ENCODE peak calls at places on chromosome 9, in ten cellular contexts. Z is astrocyte of the spinal cord; L is HCT116; A is left colon; B is NCI-H510A treated with DMSO at 0.1 percent for 48 hours; O is nucleus accumbens; R is SW 1271; V is stimulated activated CD4-positive, alpha-beta T cell treated with anti-CD3 and anti-CD28 coated beads, Interleukin-1b, Interleukin-23, amount 100 ng/mL, for 24 hours; F is MM.1S; E is sigmoid colon. H is an unnamed sample.

GRCh38 chr9:115524467-115525059 is 406.6 kb upstream of the TNC start:
- DNase-seq in B (peak), L (peak), R (peak), V (peak), E (no peak), F (peak), A (no peak), O (no peak), Z (peak), H (peak)

GRCh38 chr9:136694163-136694864 is 7.1 kb upstream of the AGPAT2 start:
- DNase-seq in Z (no peak), V (no peak), F (no peak), A (peak), B (no peak), R (peak), E (no peak), L (peak), O (peak), H (no peak)

GRCh38 chr9:96680812-96681499 is 25.8 kb upstream of the PRXL2C start:
- DNase-seq in F (no peak), R (no peak), B (no peak), A (no peak), O (no peak), L (no peak), E (no peak), Z (no peak), V (no peak), H (no peak)

GRCh38 chr9:96818535-96818934 is 35.8 kb downstream of the ZNF782 start:
- DNase-seq in F (no peak), B (no peak), R (no peak), O (no peak), E (no peak), V (no peak), A (no peak), L (no peak), Z (peak), H (no peak)

GRCh38 chr9:21402387-21403247 is 6.3 kb upstream of the IFNA8 start:
- DNase-seq in F (no peak), V (no peak), A (no peak), O (peak), Z (no peak), R (no peak), L (no peak), B (no peak), E (no peak), H (no peak)

GRCh38 chr9:126108240-126108639 is 218.4 kb upstream of the MVB12B start:
- DNase-seq in B (no peak), A (no peak), Z (no peak), E (no peak), R (no peak), O (no peak), L (no peak), V (no peak), F (no peak), H (no peak)

GRCh38 chr9:70438341-70438924 is 24.0 kb upstream of the KLF9 start:
- DNase-seq in L (peak), A (peak), R (peak), Z (peak), E (peak), V (no peak), O (peak), F (no peak), B (no peak), H (no peak)

GRCh38 chr9:27394154-27394825 is 97.3 kb upstream of the EQTN start:
- DNase-seq in A (no peak), L (no peak), E (no peak), B (no peak), Z (no peak), V (no peak), F (no peak), O (no peak), R (no peak), H (no peak)

GRCh38 chr9:78023003-78023741 is 8.4 kb downstream of the GNAQ start:
- DNase-seq in O (no peak), L (no peak), E (no peak), R (no peak), F (no peak), Z (peak), B (no peak), A (no peak), V (no peak), H (no peak)

H was measured in hypothalamus.